ENCODE peak calls at places on chromosomes 2 and 18, in five cellular contexts. V is astrocyte of the spinal cord, G is BE2C, N is left lung, O is SK-N-SH. Y is an unnamed sample.

GRCh38 chr18:10497350-10497749 is 28.5 kb upstream of the NAPG start:
- DNase-seq in V (no peak), G (no peak), N (no peak), O (no peak), Y (no peak)

GRCh38 chr18:11872479-11873136 is 21.4 kb downstream of the CHMP1B start:
- DNase-seq in V (peak), G (no peak), N (no peak), O (no peak), Y (peak)

GRCh38 chr2:207078186-207078798 is 87.5 kb downstream of the KLF7 start:
- DNase-seq in V (no peak), G (no peak), N (no peak), O (no peak), Y (no peak)

GRCh38 chr2:127877136-127877535 is 8.6 kb downstream of the AMMECR1L start:
- DNase-seq in V (no peak), G (no peak), N (no peak), O (no peak), Y (no peak)

GRCh38 chr2:88692187-88692586 is 714 bp downstream of the RPIA start:
- DNase-seq in V (no peak), G (no peak), N (peak), O (peak), Y (peak)

GRCh38 chr18:3319399-3319798 is 57.5 kb downstream of the MYL12B start:
- DNase-seq in V (no peak), G (no peak), N (no peak), O (no peak), Y (no peak)

GRCh38 chr2:207283356-207283755 is 117.6 kb upstream of the KLF7 start:
- DNase-seq in V (no peak), G (peak), N (peak), O (no peak), Y (peak)

GRCh38 chr2:20698916-20699613 is 32.1 kb downstream of the GDF7 start:
- DNase-seq in V (no peak), G (no peak), N (no peak), O (no peak), Y (no peak)

GRCh38 chr2:100104718-100105677 is 37.4 kb downstream of the AFF3 start:
- DNase-seq in V (peak), G (peak), N (peak), O (peak), Y (no peak)

GRCh38 chr2:234710587-234710986 is 213.7 kb upstream of the ARL4C start:
- DNase-seq in V (no peak), G (no peak), N (no peak), O (no peak), Y (no peak)

GRCh38 chr2:53945538-53945937 is 25.3 kb downstream of the PSME4 start:
- DNase-seq in V (no peak), G (no peak), N (no peak), O (no peak), Y (no peak)

GRCh38 chr2:216856666-216857065 is 3.2 kb downstream of the TNP1 start:
- DNase-seq in V (no peak), G (no peak), N (no peak), O (no peak), Y (no peak)

GRCh38 chr2:128442891-128443302 is 124.2 kb upstream of the HS6ST1 start:
- DNase-seq in V (no peak), G (no peak), N (peak), O (no peak), Y (peak)

GRCh38 chr2:239393401-239393940 is 7.3 kb downstream of the HDAC4 start:
- DNase-seq in V (peak), G (no peak), N (peak), O (peak), Y (no peak)

GRCh38 chr2:111192778-111193368 is 72.2 kb downstream of the BCL2L11 start:
- DNase-seq in V (no peak), G (no peak), N (no peak), O (no peak), Y (no peak)

GRCh38 chr2:72035518-72036172 is 112.0 kb downstream of the CYP26B1 start:
- DNase-seq in V (no peak), G (no peak), N (peak), O (peak), Y (no peak)

GRCh38 chr2:135010200-135010942 is 36.9 kb downstream of the MAP3K19 start:
- DNase-seq in V (no peak), G (no peak), N (no peak), O (no peak), Y (no peak)

GRCh38 chr2:100013892-100014677 is 128.3 kb downstream of the AFF3 start:
- DNase-seq in V (peak), G (peak), N (peak), O (peak), Y (no peak)

GRCh38 chr2:69003731-69004130 is 9.2 kb upstream of the ANTXR1 start:
- DNase-seq in V (no peak), G (no peak), N (no peak), O (no peak), Y (no peak)

GRCh38 chr2:191321861-191322662 is 76.9 kb downstream of the MYO1B start:
- DNase-seq in V (peak), G (peak), N (no peak), O (peak), Y (no peak)

GRCh38 chr2:234257859-234258561 is 207.5 kb downstream of the SPP2 start:
- DNase-seq in V (peak), G (peak), N (no peak), O (peak), Y (no peak)

GRCh38 chr2:173654146-173654895 is 299.6 kb downstream of the CDCA7 start:
- DNase-seq in V (no peak), G (no peak), N (no peak), O (no peak), Y (no peak)

GRCh38 chr2:101725515-101726192 is 28.1 kb downstream of the MAP4K4 start:
- DNase-seq in V (no peak), G (no peak), N (no peak), O (no peak), Y (no peak)

GRCh38 chr2:137888845-137889244 is 75.4 kb upstream of the HNMT start:
- DNase-seq in V (peak), G (peak), N (peak), O (peak), Y (no peak)

GRCh38 chr18:11305507-11305906 is 156.1 kb upstream of the PIEZO2 start:
- DNase-seq in V (no peak), G (no peak), N (no peak), O (no peak), Y (no peak)

GRCh38 chr2:75729861-75730260 is 19.1 kb upstream of the GCFC2 start:
- DNase-seq in V (peak), G (no peak), N (no peak), O (peak), Y (no peak)
- TF ChIP-seq CTCF in V (peak), G (peak), N (no peak), O (peak), Y (no peak)

GRCh38 chr18:43279015-43279758 is 1.9 kb upstream of the SYT4 start:
- DNase-seq in V (peak), G (peak), N (no peak), O (peak), Y (no peak)

GRCh38 chr18:43276471-43276870 is 819 bp downstream of the SYT4 start:
- DNase-seq in V (no peak), G (no peak), N (no peak), O (no peak), Y (no peak)

GRCh38 chr18:43278401-43278800 is 1.1 kb upstream of the SYT4 start:
- DNase-seq in V (no peak), G (peak), N (no peak), O (peak), Y (no peak)

GRCh38 chr18:43274526-43274925 is 2.8 kb downstream of the SYT4 start:
- DNase-seq in V (no peak), G (no peak), N (no peak), O (no peak), Y (no peak)

DNA sequence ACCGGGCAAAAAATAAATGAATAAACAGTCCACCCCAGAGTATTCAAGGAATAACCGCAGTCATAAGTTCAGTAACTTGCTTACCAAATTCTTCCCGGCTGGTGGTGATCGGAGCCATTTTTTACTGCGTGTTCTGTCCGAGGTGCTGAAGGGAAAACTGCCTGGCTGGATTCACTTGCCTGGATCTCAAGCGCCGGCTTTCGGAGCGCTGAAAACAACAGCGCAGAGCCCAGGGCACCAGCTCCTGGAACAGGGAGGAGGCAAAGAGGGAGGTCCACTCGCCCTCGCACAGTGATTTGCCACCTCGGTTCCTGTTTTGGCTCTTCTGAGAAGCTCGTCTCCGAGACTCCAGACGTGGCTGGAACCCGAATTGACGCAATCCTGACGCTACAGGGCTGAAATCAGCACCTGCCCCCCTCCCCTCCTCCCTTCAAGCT is at the start of gene SYT4:
- DNase-seq in V (peak), G (peak), N (peak), O (peak), Y (no peak)
- H3K4me3 ChIP-seq in V (no peak), G (peak), N (no peak), O (peak), Y (no peak)

DNA sequence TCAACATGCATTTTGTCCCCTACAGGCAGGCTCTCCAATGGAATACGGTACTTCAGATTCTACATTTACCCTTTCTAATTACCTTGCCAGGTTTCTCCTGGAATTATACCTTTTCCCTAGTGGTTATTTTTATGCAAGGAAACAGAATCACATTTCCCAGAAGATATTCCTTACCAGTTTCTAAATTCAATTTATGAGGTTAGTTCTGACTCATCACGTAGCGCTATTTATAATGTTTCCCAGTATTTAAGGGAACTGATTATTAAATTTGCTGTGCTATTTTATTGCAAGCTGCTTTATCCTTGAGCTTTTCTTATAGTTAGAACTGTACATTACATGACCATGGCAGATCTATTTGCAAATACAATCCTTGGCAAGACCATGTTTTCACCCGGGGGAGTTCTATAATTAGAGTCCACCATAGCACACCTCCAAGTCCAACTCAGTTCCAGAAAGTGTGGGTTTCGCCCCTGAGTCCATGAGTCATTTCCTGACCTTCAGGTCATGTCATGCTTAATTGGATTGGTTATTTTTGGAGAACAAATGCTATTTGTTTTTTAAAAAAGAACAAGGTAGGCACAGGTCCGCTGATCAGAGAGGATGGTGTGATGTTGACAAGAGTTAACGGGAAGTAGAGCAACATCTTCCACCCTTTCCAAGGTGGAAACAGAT is 126.6 kb downstream of the ZNF532 start:
- DNase-seq in V (peak), G (no peak), N (no peak), O (no peak), Y (no peak)
- TF ChIP-seq CTCF in V (no peak), G (no peak), N (no peak), O (peak), Y (no peak)

DNA sequence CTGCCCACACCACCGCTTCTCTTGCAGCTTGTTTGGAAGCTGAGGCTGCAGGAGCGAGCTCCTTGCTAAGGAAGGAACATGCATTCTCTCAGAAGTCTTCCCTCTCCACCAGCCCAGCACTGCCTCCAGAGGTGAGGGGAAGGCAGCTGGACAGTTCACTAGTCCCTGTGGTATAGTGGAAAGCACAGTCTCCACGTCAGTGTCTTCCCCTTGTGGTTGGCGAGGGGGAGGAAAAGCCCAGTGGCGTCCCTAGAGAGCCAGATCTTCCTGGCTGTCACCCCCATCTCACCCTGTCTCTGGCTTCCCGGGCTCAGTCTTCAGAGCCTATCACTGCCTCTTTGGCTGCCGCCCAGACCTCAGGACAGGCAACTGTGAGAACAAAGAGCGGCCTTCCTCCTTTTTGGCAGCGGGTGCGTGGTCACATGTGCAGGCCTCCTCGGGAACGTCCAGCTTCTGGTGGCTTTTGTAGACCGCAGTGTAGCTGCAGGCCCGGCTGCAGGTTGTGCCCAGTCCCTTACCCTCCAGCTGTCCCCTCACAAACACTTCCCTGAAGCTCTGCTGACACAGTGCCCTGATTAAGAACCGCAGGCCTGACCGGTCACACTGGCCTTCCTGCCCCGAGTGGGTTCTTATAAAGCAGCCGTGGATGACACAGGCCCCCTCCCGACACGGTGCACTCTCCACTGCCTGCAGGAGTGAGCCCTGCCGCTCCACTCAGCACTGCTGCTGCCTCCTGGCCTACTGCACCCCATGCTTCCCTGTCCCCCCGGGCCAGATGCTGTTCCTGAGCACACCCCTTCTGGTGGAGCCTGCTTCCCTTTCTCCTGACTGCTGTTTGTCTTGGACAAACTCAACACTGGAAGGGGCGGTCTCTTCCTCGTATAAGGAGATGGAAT is 90.9 kb downstream of the RNF144A start:
- DNase-seq in V (peak), G (peak), N (peak), O (peak), Y (peak)
- H3K4me3 ChIP-seq in V (no peak), G (peak), N (no peak), O (no peak), Y (peak)

DNA sequence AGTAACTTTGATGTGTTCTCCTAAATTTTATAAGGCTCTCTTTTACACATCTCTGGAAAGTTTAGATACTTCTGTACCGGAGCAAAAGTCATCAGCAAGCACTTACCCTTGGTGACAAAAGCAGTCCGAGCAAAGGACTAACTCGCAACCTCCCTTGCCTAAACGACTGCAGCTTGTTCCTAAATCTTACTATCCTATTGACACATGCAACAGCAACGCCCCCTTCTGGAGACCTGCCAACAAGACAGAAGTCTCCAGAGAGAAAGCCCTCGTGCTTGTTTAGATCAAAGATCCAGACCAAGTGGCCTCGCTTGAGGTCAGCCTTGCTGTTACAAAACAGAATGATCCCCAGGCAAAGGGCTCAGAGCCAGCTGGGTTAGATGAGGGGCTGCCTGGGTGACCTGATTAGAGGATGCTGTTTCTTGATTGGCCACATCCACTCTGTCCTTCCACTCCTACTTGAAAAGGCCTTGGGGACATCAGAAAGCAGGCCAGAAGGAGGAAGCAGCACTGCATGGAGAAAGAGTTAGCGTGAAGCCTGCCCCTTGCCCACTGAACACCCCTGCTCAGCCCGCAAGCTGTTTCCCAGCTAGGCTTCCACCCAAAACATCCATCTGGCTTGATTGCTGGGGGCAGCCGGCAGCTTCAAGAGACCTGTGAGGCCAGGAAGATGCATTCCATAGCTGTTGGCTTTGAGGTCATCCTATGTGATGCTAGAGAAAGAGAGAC is 94.3 kb downstream of the HNRNPLL start:
- DNase-seq in V (peak), G (peak), N (no peak), O (peak), Y (peak)
- TF ChIP-seq CTCF in V (peak), G (peak), N (peak), O (peak), Y (peak)

GRCh38 chr2:62443471-62443870 is 62.5 kb downstream of the TMEM17 start:
- DNase-seq in V (no peak), G (no peak), N (no peak), O (no peak), Y (peak)
- H3K4me3 ChIP-seq in V (no peak), G (no peak), N (no peak), O (no peak), Y (no peak)

Y was measured in ascending aorta.